ENCODE peak calls at places on chromosomes 6 and 20, in nine cellular contexts. R, H, D, T, F, V, I, N and K are unnamed samples.
A peak's percentile ranks its signal among the peaks of the same experiment; 100 is the strongest.

GRCh38 chr6:26270903-26271639 is 93.9 kb upstream of the BTN3A2 start:
- DNase-seq in R (peak; percentile 29), H (peak; percentile 82), D (peak; percentile 49), T (peak; percentile 71), F (peak; percentile 94), V (peak; percentile 95), I (peak; percentile 79), N (no peak), K (peak; percentile 91)

GRCh38 chr20:34390769-34391447 is 27.8 kb downstream of the ITCH start:
- DNase-seq in R (no peak), H (peak; percentile 94), D (peak; percentile 60), T (peak; percentile 70), F (peak; percentile 71), V (no peak), I (peak; percentile 47), N (peak; percentile 63), K (no peak)

GRCh38 chr6:89547286-89547685 is 91.3 kb downstream of the LYRM2 start:
- DNase-seq in R (no peak), H (no peak), D (no peak), T (no peak), F (no peak), V (no peak), I (no peak), N (no peak), K (no peak)

GRCh38 chr20:47791084-47791599 is 5.9 kb upstream of the SULF2 start:
- DNase-seq in R (no peak), H (no peak), D (no peak), T (no peak), F (no peak), V (no peak), I (no peak), N (no peak), K (no peak)

GRCh38 chr20:61895016-61895415 is 170.7 kb downstream of the TAF4 start:
- DNase-seq in R (no peak), H (no peak), D (no peak), T (no peak), F (no peak), V (no peak), I (no peak), N (peak; percentile 7), K (no peak)

GRCh38 chr6:155120034-155120433 is 124.9 kb downstream of the TIAM2 start:
- DNase-seq in R (no peak), H (no peak), D (no peak), T (no peak), F (no peak), V (no peak), I (no peak), N (no peak), K (no peak)

GRCh38 chr6:1792989-1793388 is 183.3 kb downstream of the FOXC1 start:
- DNase-seq in R (no peak), H (no peak), D (no peak), T (no peak), F (no peak), V (no peak), I (no peak), N (no peak), K (no peak)

GRCh38 chr20:62914970-62915457 is 11.3 kb downstream of the DIDO1 start:
- DNase-seq in R (no peak), H (peak; percentile 48), D (no peak), T (peak; percentile 48), F (no peak), V (no peak), I (no peak), N (no peak), K (no peak)

GRCh38 chr6:109445382-109445781 is 4.9 kb downstream of the SMPD2 start:
- DNase-seq in R (no peak), H (no peak), D (no peak), T (no peak), F (no peak), V (no peak), I (no peak), N (no peak), K (no peak)
- TF ChIP-seq CTCF in R (no peak), H (no peak), D (no peak), T (no peak), F (no peak), V (no peak), I (no peak), N (no peak), K (no peak)

DNA sequence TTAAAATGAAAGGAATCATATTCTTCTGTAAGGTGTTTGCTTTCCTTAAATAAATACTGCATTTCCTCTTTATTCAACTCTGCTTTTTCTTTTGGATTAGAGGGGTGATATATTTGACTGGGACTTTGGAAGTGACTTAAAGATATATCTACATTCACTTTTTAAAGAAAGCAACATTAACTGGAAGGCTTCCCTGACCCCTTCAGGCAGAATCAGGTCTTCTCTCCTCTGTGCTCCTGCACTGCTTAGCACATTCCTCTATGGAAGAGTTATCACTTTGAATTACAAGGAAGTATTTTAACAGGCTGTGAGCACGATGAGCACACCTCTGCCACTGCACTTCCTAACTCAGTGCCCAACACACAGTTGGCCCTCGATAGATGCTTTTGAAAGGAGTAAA is 59.2 kb upstream of the POU3F2 start:
- DNase-seq in R (no peak), H (no peak), D (no peak), T (no peak), F (no peak), V (no peak), I (no peak), N (no peak), K (no peak)
- TF ChIP-seq CTCF in R (no peak), H (no peak), D (no peak), T (no peak), F (no peak), V (no peak), I (no peak), N (no peak), K (no peak)

DNA sequence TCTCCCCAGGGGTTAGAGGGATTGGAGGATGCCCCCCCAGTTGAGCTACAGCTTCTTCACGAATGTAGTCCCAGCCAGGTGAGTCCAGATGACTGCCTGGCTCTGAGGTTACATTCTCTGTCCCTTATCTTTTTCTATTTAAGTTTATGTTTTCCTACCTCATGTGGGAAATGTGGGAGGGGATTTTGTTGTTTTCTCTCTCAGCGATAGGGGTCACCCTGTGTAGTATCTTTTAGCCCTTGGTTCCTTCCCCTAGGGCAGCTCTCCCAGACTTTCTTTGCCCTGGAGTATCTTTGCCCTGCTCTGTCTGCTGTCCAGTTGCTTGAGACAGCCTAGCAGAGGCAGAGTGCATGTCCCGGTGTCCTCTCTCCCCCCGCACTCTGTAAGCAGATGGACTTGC is 5.8 kb downstream of the FANCE start:
- DNase-seq in R (no peak), H (no peak), D (no peak), T (no peak), F (no peak), V (no peak), I (no peak), N (no peak), K (no peak)
- TF ChIP-seq CTCF in R (no peak), H (no peak), D (no peak), T (no peak), F (no peak), V (no peak), I (no peak), N (no peak), K (no peak)

DNA sequence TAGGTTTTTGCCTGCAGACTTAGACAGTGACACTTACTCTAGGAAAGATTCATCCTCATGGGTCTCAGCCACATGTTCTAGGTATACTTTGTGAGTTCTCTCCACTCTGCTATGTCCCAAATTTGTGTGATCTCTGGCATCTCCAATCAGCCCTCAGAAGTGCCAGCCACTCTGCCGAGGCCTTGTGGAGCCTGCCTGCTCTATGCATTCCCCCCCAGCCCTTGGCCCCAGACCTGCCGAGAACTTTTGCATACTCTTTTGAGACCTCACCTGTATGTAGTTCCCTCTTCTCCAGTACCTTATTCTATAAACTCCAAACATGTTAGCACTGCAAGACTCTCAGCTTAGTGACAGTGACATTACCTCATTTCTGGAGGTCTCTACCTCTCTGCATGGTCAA is 2170.5 kb upstream of the DEFB115 start:
- DNase-seq in R (no peak), H (no peak), D (no peak), T (no peak), F (no peak), V (no peak), I (no peak), N (no peak), K (no peak)
- TF ChIP-seq CTCF in R (no peak), H (no peak), D (no peak), T (no peak), F (no peak), V (no peak), I (no peak), N (no peak), K (no peak)

GRCh38 chr6:137851669-137852068 is 15.4 kb upstream of the TNFAIP3 start:
- DNase-seq in R (no peak), H (no peak), D (no peak), T (no peak), F (no peak), V (no peak), I (no peak), N (no peak), K (no peak)
- TF ChIP-seq CTCF in R (no peak), H (no peak), D (no peak), T (no peak), F (no peak), V (no peak), I (no peak), N (no peak), K (no peak)

GRCh38 chr20:25236450-25237304 is 11.2 kb upstream of the PYGB start:
- DNase-seq in R (no peak), H (no peak), D (no peak), T (no peak), F (no peak), V (no peak), I (no peak), N (no peak), K (no peak)
- TF ChIP-seq CTCF in R (no peak), H (no peak), D (no peak), T (no peak), F (no peak), V (no peak), I (no peak), N (no peak), K (no peak)

GRCh38 chr6:4036581-4036980 is 42.4 kb downstream of the FAM217A start:
- DNase-seq in R (no peak), H (no peak), D (no peak), T (no peak), F (no peak), V (no peak), I (no peak), N (no peak), K (no peak)
- TF ChIP-seq CTCF in R (no peak), H (no peak), D (no peak), T (no peak), F (no peak), V (no peak), I (no peak), N (no peak), K (no peak)